ENCODE peak calls at places on chromosomes 4 and X, in seven cellular contexts. Y is CD8-positive, alpha-beta memory T cell; R is hypothalamus; H is HEK293T; I is stimulated activated CD4-positive, alpha-beta T cell treated with anti-CD3 and anti-CD28 coated beads, Interleukin-15, amount 100 ng/mL, for 1 hour; P is GM13976; Z is BE2C. Q is an unnamed sample.

GRCh38 chr4:31059753-31060522 is 339.8 kb downstream of the PCDH7 start:
- DNase-seq in R (no peak), Y (no peak), I (no peak), P (no peak), H (no peak), Z (no peak), Q (no peak)

GRCh38 chr4:70839537-70840093 is at the start of gene GRSF1:
- DNase-seq in R (peak), P (peak), Y (peak), I (peak), Z (peak), H (peak), Q (peak)

GRCh38 chr4:178322524-178323183 is 880.4 kb upstream of the AGA start:
- DNase-seq in I (no peak), Z (no peak), H (no peak), P (no peak), R (no peak), Y (no peak), Q (no peak)

GRCh38 chrX:16867947-16868346 is 2.2 kb downstream of the RBBP7 start:
- DNase-seq in Y (no peak), Z (no peak), I (no peak), P (no peak), R (no peak), H (no peak), Q (no peak)

GRCh38 chrX:97609938-97610337 is 726.2 kb downstream of the RPA4 start:
- DNase-seq in Z (no peak), P (no peak), Y (no peak), R (no peak), H (no peak), I (no peak), Q (no peak)

GRCh38 chr4:167587361-167587760 is 353.1 kb upstream of the SPOCK3 start:
- DNase-seq in H (no peak), R (no peak), I (no peak), Y (no peak), Z (no peak), P (no peak), Q (no peak)

GRCh38 chrX:29435396-29435795 is 780.0 kb upstream of the MAGEB2 start:
- DNase-seq in Y (no peak), H (no peak), R (no peak), P (no peak), Z (no peak), I (no peak), Q (peak)

GRCh38 chr4:14856076-14856926 is 146.0 kb upstream of the CPEB2 start:
- DNase-seq in P (peak), I (no peak), H (no peak), R (no peak), Z (no peak), Y (no peak), Q (peak)

GRCh38 chr4:8760561-8760960 is 111.1 kb downstream of the HMX1 start:
- DNase-seq in R (no peak), Y (no peak), I (no peak), P (no peak), H (no peak), Z (peak), Q (no peak)

GRCh38 chrX:22310779-22311178 is 38.1 kb downstream of the CBLL2 start:
- DNase-seq in Y (no peak), Z (no peak), P (no peak), I (no peak), H (no peak), R (no peak), Q (no peak)

GRCh38 chrX:123731987-123732678 is 719 bp downstream of the THOC2 start:
- DNase-seq in Y (peak), H (peak), I (no peak), P (no peak), Z (peak), R (no peak), Q (no peak)

GRCh38 chr4:94673961-94674360 is 83.8 kb upstream of the BMPR1B start:
- DNase-seq in P (no peak), Y (no peak), I (no peak), H (no peak), Z (no peak), R (no peak), Q (no peak)

GRCh38 chr4:6192245-6192644 is 8.1 kb downstream of the JAKMIP1 start:
- DNase-seq in Y (no peak), P (no peak), Z (no peak), H (no peak), R (no peak), I (no peak), Q (no peak)

GRCh38 chr4:168153596-168154440 is 61.5 kb downstream of the ANXA10 start:
- DNase-seq in Z (peak), R (no peak), Y (peak), H (peak), I (peak), P (peak), Q (peak)